ENCODE peak calls at places on chromosomes 1 and 21, in six cellular contexts. D is cardiac muscle cell, R is ELR, F is breast epithelium, Y is EH, S is NCI-H510A. B is an unnamed sample.

GRCh38 chr1:17878837-17879236 is 123.7 kb downstream of the ACTL8 start:
- DNase-seq in Y (peak; percentile 89), R (peak; percentile 84), S (no peak), D (no peak), F (no peak), B (peak; percentile 49)

GRCh38 chr1:73100216-73100615 is 817.9 kb upstream of the NEGR1 start:
- DNase-seq in F (no peak), R (peak; percentile 7), Y (no peak), S (no peak), D (no peak), B (no peak)

GRCh38 chr1:227890451-227891222 is 57.1 kb downstream of the WNT9A start:
- DNase-seq in S (no peak), F (no peak), Y (no peak), D (no peak), R (no peak), B (no peak)

GRCh38 chr1:209873067-209873810 is 45.5 kb downstream of the UTP25 start:
- DNase-seq in D (no peak), R (peak; percentile 84), Y (peak; percentile 52), S (no peak), F (no peak), B (no peak)

GRCh38 chr1:241376711-241377110 is 19.7 kb upstream of the RGS7 start:
- DNase-seq in F (no peak), Y (no peak), D (no peak), R (no peak), S (no peak), B (no peak)

GRCh38 chr1:108901106-108901505 is 24.3 kb downstream of the GPSM2 start:
- DNase-seq in F (no peak), D (no peak), Y (no peak), S (no peak), R (peak; percentile 19), B (no peak)

GRCh38 chr1:235207202-235207565 is 46.1 kb upstream of the RBM34 start:
- DNase-seq in R (peak; percentile 10), Y (no peak), F (no peak), S (no peak), D (no peak), B (no peak)

GRCh38 chr1:154859151-154859785 is 10.8 kb downstream of the KCNN3 start:
- DNase-seq in D (no peak), R (no peak), S (no peak), Y (no peak), F (no peak), B (no peak)

GRCh38 chr21:42833439-42833815 is 45.9 kb downstream of the WDR4 start:
- DNase-seq in F (no peak), S (no peak), R (peak; percentile 50), D (peak; percentile 32), Y (peak; percentile 24), B (no peak)

GRCh38 chr1:114153051-114153620 is 533 bp downstream of the SYT6 start:
- DNase-seq in R (no peak), D (peak; percentile 13), S (no peak), Y (no peak), F (no peak), B (no peak)

GRCh38 chr21:31872452-31873274 is at the start of gene HUNK:
- DNase-seq in R (no peak), Y (peak; percentile 53), D (peak; percentile 77), S (peak; percentile 84), F (peak; percentile 34), B (no peak)

GRCh38 chr1:84370266-84370665 is 28.0 kb upstream of the DNASE2B start:
- DNase-seq in R (no peak), S (no peak), F (no peak), Y (no peak), D (no peak), B (no peak)

GRCh38 chr1:215421772-215422171 is 145.3 kb upstream of the KCTD3 start:
- DNase-seq in S (no peak), Y (peak; percentile 41), F (no peak), R (peak; percentile 6), D (no peak), B (no peak)

GRCh38 chr1:60169206-60169605 is 95.6 kb upstream of the C1orf87 start:
- DNase-seq in R (peak; percentile 28), Y (peak; percentile 41), S (no peak), D (no peak), F (no peak), B (no peak)

GRCh38 chr1:6261615-6261995 is 707 bp upstream of the GPR153 start:
- DNase-seq in D (peak; percentile 76), F (no peak), S (peak; percentile 85), Y (no peak), R (no peak), B (no peak)

GRCh38 chr1:65193129-65193528 is 45.1 kb downstream of the AK4 start:
- DNase-seq in R (no peak), S (no peak), F (no peak), D (no peak), Y (no peak), B (no peak)

GRCh38 chr21:37367301-37367757 is 756 bp downstream of the DYRK1A start:
- DNase-seq in Y (no peak), D (no peak), R (peak; percentile 19), S (no peak), F (no peak), B (no peak)

GRCh38 chr1:35505911-35506798 is 51.0 kb downstream of the KIAA0319L start:
- DNase-seq in S (no peak), R (peak; percentile 84), F (peak; percentile 43), Y (peak; percentile 94), D (no peak), B (peak; percentile 50)

GRCh38 chr1:5508669-5509330 is 483.4 kb downstream of the NPHP4 start:
- DNase-seq in R (no peak), Y (no peak), F (no peak), S (no peak), D (no peak), B (no peak)

GRCh38 chr1:59292557-59292956 is 4.3 kb upstream of the FGGY start:
- DNase-seq in S (no peak), F (no peak), D (no peak), Y (peak; percentile 16), R (peak; percentile 30), B (no peak)

GRCh38 chr1:31348449-31348848 is 24.4 kb downstream of the FABP3 start:
- DNase-seq in Y (no peak), R (no peak), F (no peak), S (no peak), D (no peak), B (no peak)

GRCh38 chr1:66760506-66760905 is 8.2 kb downstream of the DYNLT5 start:
- DNase-seq in F (no peak), D (no peak), R (no peak), S (no peak), Y (no peak), B (no peak)

GRCh38 chr1:62436039-62436465 is 797 bp upstream of the USP1 start:
- DNase-seq in S (no peak), Y (no peak), F (no peak), D (no peak), R (no peak), B (no peak)

GRCh38 chr1:178371236-178371635 is 125.5 kb downstream of the CLEC20A start:
- DNase-seq in F (no peak), Y (peak; percentile 48), S (no peak), D (peak; percentile 11), R (peak; percentile 12), B (no peak)

GRCh38 chr1:233289676-233290075 is 5.8 kb downstream of the PCNX2 start:
- DNase-seq in F (no peak), R (no peak), Y (no peak), S (peak; percentile 43), D (no peak), B (no peak)

GRCh38 chr1:217889401-217889800 is 258.3 kb downstream of the SPATA17 start:
- DNase-seq in F (no peak), R (peak; percentile 27), D (peak; percentile 49), Y (peak; percentile 7), S (no peak), B (no peak)